ENCODE peak calls at places on chromosomes 11 and 22, in five cellular contexts. Z, D, E, T and C are unnamed samples.

GRCh38 chr11:8204596-8204995 is 35.8 kb upstream of the RIC3 start:
- DNase-seq in Z (no peak), D (peak), E (no peak), T (no peak), C (no peak)

GRCh38 chr11:64321533-64321932 is 3.6 kb downstream of the PRDX5 start:
- DNase-seq in Z (no peak), D (peak), E (peak), T (no peak), C (no peak)

GRCh38 chr11:48005133-48005532 is 24.8 kb downstream of the PTPRJ start:
- DNase-seq in Z (no peak), D (no peak), E (no peak), T (no peak), C (peak)

GRCh38 chr22:32708835-32709234 is 92.7 kb upstream of the TIMP3 start:
- DNase-seq in Z (peak), D (no peak), E (no peak), T (no peak), C (no peak)

GRCh38 chr11:95453616-95454118 is 222.7 kb upstream of the SESN3 start:
- DNase-seq in Z (peak), D (no peak), E (peak), T (peak), C (no peak)

GRCh38 chr11:12543596-12544415 is 130.4 kb upstream of the TEAD1 start:
- DNase-seq in Z (no peak), D (no peak), E (no peak), T (no peak), C (no peak)

GRCh38 chr11:65558002-65558784 is at the start of gene LTBP3:
- DNase-seq in Z (peak), D (no peak), E (peak), T (peak), C (peak)

GRCh38 chr11:12175694-12176241 is 65.4 kb downstream of the MICAL2 start:
- DNase-seq in Z (no peak), D (no peak), E (peak), T (no peak), C (peak)

GRCh38 chr22:48889887-48890692 is 937.6 kb downstream of the BRD1 start:
- DNase-seq in Z (peak), D (peak), E (peak), T (no peak), C (no peak)

GRCh38 chr11:115504279-115505158 is at the start of gene CADM1:
- DNase-seq in Z (peak), D (peak), E (peak), T (peak), C (peak)

GRCh38 chr11:115503886-115504278 is 333 bp downstream of the CADM1 start:
- DNase-seq in Z (no peak), D (no peak), E (no peak), T (no peak), C (no peak)

GRCh38 chr11:115506909-115507649 is 2.9 kb upstream of the CADM1 start:
- DNase-seq in Z (no peak), D (no peak), E (no peak), T (no peak), C (no peak)

GRCh38 chr11:115503083-115503885 is 931 bp downstream of the CADM1 start:
- DNase-seq in Z (peak), D (no peak), E (peak), T (no peak), C (peak)

GRCh38 chr11:115505165-115505564 is 950 bp upstream of the CADM1 start:
- DNase-seq in Z (no peak), D (no peak), E (no peak), T (no peak), C (no peak)
- TF ChIP-seq CTCF in Z (no peak), D (no peak), E (no peak), T (no peak), C (no peak)

DNA sequence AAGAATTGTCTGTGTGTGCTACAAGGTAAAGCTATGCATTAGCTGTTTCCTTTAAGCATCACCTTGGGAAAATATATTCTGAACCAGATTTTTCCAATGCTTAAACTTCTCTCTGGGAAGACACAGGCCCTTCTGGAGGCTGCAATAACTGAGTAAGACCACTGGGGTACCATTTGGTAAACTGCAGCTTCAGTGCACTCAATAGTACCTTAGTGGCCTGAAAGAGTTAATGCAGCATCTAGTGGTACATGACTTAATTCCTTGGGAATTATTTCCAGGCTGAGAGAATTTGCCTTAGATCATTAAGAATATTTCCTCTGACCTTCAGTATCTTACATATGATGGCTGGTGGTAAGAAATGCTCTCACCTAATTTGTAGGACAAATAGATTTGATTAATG is 727.4 kb downstream of the DLG2 start:
- DNase-seq in Z (no peak), D (no peak), E (no peak), T (no peak), C (no peak)
- TF ChIP-seq CTCF in Z (no peak), D (no peak), E (no peak), T (no peak), C (no peak)

DNA sequence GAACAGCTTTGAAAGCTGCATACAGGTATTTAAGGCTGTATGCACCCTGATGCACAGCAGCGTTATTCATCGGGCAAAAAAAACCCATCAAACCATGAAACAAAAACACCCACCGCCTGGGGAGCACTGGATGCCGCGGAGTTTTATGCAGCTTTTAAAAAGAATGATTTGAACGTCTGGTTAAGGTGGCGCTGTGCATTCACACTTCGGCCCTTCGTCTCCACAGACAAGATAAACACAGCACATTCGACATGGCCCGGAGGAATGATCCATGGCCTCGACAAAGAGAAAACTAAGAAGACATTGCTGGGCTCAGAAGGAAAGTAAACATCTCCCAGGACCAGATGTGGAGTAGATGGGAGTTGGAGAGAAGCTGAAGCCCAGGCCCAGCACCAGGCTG is 40.8 kb upstream of the GAL start:
- DNase-seq in Z (no peak), D (no peak), E (no peak), T (no peak), C (peak)
- TF ChIP-seq CTCF in Z (no peak), D (no peak), E (no peak), T (no peak), C (peak)

DNA sequence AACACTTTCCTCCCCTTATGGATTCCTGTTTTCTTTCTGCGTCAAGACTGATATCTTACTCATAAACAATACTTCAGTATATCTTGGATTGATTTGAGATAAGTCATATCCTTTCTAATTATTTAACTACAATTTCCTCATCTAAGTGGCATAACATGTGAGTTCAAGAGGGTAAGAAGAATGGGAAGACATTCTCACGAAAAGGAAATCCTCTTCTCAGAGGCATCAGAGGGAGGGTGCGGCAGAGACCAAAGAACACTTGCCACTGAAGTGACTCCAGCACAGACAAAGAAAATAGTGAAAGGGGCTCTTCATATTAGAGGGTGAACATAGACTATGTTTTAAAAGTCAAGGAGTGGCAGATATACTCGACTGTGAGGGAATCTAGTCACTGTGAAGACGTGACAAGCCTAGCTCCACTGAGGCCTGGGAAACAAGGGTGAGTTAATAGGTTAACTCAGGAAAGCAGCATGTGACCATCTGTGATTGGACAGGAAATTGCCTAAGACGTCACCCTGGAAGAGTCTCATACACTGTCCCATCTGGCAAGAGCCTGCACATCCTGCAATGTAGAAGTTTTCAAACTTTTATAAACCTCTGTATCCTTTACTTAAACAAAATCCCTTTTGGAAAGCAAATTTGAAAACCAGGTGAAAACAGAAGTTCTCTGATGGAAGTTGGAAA is 1.8 kb upstream of the MMP1 start:
- DNase-seq in Z (no peak), D (no peak), E (no peak), T (no peak), C (no peak)
- TF ChIP-seq CTCF in Z (no peak), D (no peak), E (no peak), T (no peak), C (no peak)

DNA sequence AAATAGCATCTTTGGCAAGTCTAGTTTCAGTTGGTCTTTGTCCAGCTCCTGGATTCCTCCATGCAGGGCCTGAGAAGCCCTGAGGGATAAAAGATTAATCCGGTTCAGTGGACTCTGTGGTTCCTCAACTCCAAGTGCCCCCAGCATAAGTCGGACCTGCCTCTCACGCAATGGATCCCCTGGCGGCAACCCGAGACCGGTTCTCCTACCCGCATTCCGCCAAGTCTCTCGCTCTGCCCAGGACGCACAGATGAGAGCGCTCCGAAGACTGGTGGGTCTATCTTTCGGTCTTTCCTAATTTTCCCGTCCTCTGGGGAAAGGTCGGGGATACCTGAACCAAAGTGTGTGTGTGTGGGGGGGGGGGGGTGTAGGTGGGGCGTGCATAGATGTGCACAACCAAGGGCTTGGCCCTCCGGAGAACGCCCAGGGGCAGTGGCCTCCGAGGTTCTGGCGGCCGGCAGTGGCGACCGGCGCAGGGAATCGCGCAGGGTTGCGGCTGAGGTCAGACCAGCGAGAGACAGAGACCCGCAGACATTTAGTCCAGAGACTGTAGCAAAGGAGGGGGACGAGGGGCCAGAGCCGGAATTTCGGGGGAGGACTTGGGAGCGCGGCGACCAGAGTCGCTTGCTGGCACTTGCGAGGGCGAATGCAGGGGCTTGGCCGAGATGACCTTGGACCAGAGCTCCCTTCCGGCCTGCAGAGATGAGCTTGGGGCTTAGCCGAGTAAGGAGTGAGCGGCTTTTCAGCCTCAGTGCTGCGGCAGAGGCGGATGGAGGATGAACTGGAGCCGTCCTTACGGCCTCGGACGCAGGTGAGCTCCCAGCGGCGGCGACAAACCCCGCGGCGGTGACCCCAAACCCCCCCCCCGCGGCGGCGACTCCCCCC is 712 bp upstream of the SLC2A11 start:
- DNase-seq in Z (peak), D (no peak), E (peak), T (no peak), C (peak)
- TF ChIP-seq CTCF in Z (no peak), D (no peak), E (no peak), T (peak), C (no peak)

GRCh38 chr22:41245917-41246499 is 5.3 kb upstream of the CHADL start:
- DNase-seq in Z (no peak), D (no peak), E (no peak), T (no peak), C (no peak)
- TF ChIP-seq CTCF in Z (no peak), D (no peak), E (no peak), T (no peak), C (peak)

GRCh38 chr11:69200331-69201047 is 44.8 kb downstream of the SMIM38 start:
- DNase-seq in Z (peak), D (no peak), E (peak), T (no peak), C (no peak)
- TF ChIP-seq CTCF in Z (no peak), D (no peak), E (no peak), T (no peak), C (no peak)

GRCh38 chr11:68956142-68956541 is 24.6 kb downstream of the MRGPRD start:
- DNase-seq in Z (no peak), D (no peak), E (peak), T (no peak), C (no peak)
- TF ChIP-seq CTCF in Z (no peak), D (no peak), E (peak), T (no peak), C (peak)

DNA sequence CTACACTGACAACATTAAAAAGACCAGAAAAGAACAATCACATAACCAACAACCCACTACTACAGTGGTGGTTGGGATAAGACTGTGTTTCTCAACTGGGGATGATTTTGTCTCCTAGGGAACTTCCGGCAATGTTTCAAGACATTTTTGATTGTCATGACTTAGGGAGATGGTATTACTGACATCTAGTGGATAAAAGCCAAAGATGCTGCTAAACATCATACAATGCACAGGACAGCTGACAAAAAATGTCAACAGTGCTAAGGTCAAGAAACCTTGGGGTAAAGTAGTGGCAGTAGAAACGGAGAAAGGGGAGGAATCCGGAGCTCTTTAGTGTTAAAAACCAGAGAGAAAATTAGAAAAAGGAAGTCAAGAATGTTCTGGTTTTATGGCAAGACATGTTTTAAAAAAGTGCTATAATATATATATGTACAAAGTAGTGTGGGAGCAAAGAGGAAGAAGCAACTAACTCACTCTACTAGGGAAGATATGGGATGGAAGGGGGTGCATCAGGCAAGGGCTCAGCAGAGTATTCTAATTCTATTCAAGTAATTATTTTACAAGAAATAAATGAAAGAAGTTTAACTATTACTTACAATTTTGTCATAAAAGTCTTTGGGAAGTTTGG is 37.2 kb downstream of the CKAP5 start:
- DNase-seq in Z (no peak), D (no peak), E (no peak), T (no peak), C (peak)
- TF ChIP-seq CTCF in Z (peak), D (no peak), E (peak), T (no peak), C (no peak)

GRCh38 chr11:119093951-119094815 is 7.5 kb downstream of the DPAGT1 start:
- DNase-seq in Z (no peak), D (no peak), E (peak), T (no peak), C (peak)

GRCh38 chr11:119093666-119093950 is 8.0 kb downstream of the DPAGT1 start:
- DNase-seq in Z (no peak), D (no peak), E (no peak), T (no peak), C (no peak)

GRCh38 chr11:119094816-119095065 is 6.9 kb downstream of the DPAGT1 start:
- DNase-seq in Z (peak), D (no peak), E (peak), T (peak), C (peak)

GRCh38 chr11:119092880-119093665 is 8.4 kb downstream of the HMBS start:
- DNase-seq in Z (no peak), D (no peak), E (no peak), T (no peak), C (peak)

GRCh38 chr11:119095066-119095880 is 6.4 kb downstream of the DPAGT1 start:
- DNase-seq in Z (peak), D (peak), E (peak), T (peak), C (peak)
- TF ChIP-seq CTCF in Z (no peak), D (no peak), E (no peak), T (no peak), C (no peak)